ENCODE peak calls at places on chromosomes 6 and 20, in six cellular contexts. N is naive thymus-derived CD4-positive, alpha-beta T cell; F is body of pancreas; P is HFFc6; H is T-helper 1 cell; A is GM06990. V is an unnamed sample.

GRCh38 chr6:56638760-56639159 is 3.9 kb downstream of the DST start:
- DNase-seq in N (no peak), F (no peak), P (no peak), H (no peak), A (no peak), V (no peak)

GRCh38 chr6:5996701-5997419 is 9.9 kb downstream of the NRN1 start:
- DNase-seq in N (no peak), F (no peak), P (no peak), H (no peak), A (no peak), V (peak; percentile 29)

GRCh38 chr20:32320305-32320704 is 37.8 kb upstream of the ASXL1 start:
- DNase-seq in N (no peak), F (no peak), P (no peak), H (no peak), A (no peak), V (no peak)

GRCh38 chr6:160489091-160489490 is 140.9 kb downstream of the SLC22A3 start:
- DNase-seq in N (no peak), F (no peak), P (no peak), H (no peak), A (no peak), V (no peak)

GRCh38 chr20:18176318-18176785 is 38.7 kb downstream of the KAT14 start:
- DNase-seq in N (no peak), F (no peak), P (no peak), H (no peak), A (no peak), V (no peak)

GRCh38 chr6:146770275-146770964 is 171.6 kb downstream of the ADGB start:
- DNase-seq in N (no peak), F (no peak), P (no peak), H (no peak), A (no peak), V (no peak)

GRCh38 chr6:86477510-86478166 is 459.7 kb upstream of the HTR1E start:
- DNase-seq in N (no peak), F (no peak), P (no peak), H (no peak), A (no peak), V (no peak)

GRCh38 chr20:64104667-64105451 is 2.5 kb downstream of the NPBWR2 start:
- DNase-seq in N (no peak), F (peak; percentile 8), P (no peak), H (no peak), A (no peak), V (no peak)

GRCh38 chr6:22149081-22149480 is 147.8 kb downstream of the PRL start:
- DNase-seq in N (no peak), F (no peak), P (no peak), H (no peak), A (no peak), V (no peak)

GRCh38 chr6:156068870-156069269 is 613.2 kb upstream of the NOX3 start:
- DNase-seq in N (no peak), F (no peak), P (no peak), H (no peak), A (no peak), V (no peak)

GRCh38 chr20:51934301-51935002 is 132.1 kb upstream of the SALL4 start:
- DNase-seq in N (no peak), F (no peak), P (no peak), H (no peak), A (no peak), V (no peak)

GRCh38 chr6:152184573-152185157 is 377.2 kb downstream of the ESR1 start:
- DNase-seq in N (peak; percentile 57), F (no peak), P (no peak), H (no peak), A (peak; percentile 18), V (no peak)

GRCh38 chr6:108337721-108338120 is 42.9 kb downstream of the AFG1L start:
- DNase-seq in N (no peak), F (no peak), P (no peak), H (no peak), A (no peak), V (no peak)

GRCh38 chr6:3250278-3250677 is 8.5 kb upstream of the PSMG4 start:
- DNase-seq in N (no peak), F (no peak), P (no peak), H (no peak), A (no peak), V (no peak)

GRCh38 chr6:30769853-30770160 is 25.5 kb upstream of the IER3 start:
- DNase-seq in N (no peak), F (no peak), P (no peak), H (no peak), A (no peak), V (no peak)

GRCh38 chr6:168124921-168125320 is 45.9 kb upstream of the FRMD1 start:
- DNase-seq in N (no peak), F (no peak), P (no peak), H (no peak), A (no peak), V (no peak)

GRCh38 chr6:77034161-77034560 is 429.1 kb downstream of the HTR1B start:
- DNase-seq in N (no peak), F (no peak), P (peak; percentile 95), H (no peak), A (no peak), V (no peak)

GRCh38 chr20:16919841-16920240 is 171.7 kb downstream of the OTOR start:
- DNase-seq in N (no peak), F (no peak), P (no peak), H (no peak), A (no peak), V (no peak)

GRCh38 chr6:137415127-137415833 is 78.9 kb downstream of the OLIG3 start:
- DNase-seq in N (peak; percentile 45), F (peak; percentile 62), P (peak; percentile 69), H (peak; percentile 33), A (peak; percentile 34), V (peak; percentile 58)

GRCh38 chr6:25448965-25449538 is 169.9 kb downstream of the CARMIL1 start:
- DNase-seq in N (no peak), F (no peak), P (no peak), H (no peak), A (no peak), V (no peak)

GRCh38 chr6:146546440-146546839 is 2.8 kb downstream of the RAB32 start:
- DNase-seq in N (no peak), F (peak; percentile 34), P (peak; percentile 87), H (no peak), A (no peak), V (no peak)

GRCh38 chr6:114260810-114261209 is 82.0 kb downstream of the HS3ST5 start:
- DNase-seq in N (no peak), F (no peak), P (no peak), H (no peak), A (no peak), V (no peak)

GRCh38 chr6:27295301-27296079 is 16.6 kb downstream of the POM121L2 start:
- DNase-seq in N (no peak), F (no peak), P (peak; percentile 90), H (no peak), A (no peak), V (no peak)

GRCh38 chr20:4949833-4950178 is 51.5 kb downstream of the SLC23A2 start:
- DNase-seq in N (no peak), F (no peak), P (no peak), H (peak; percentile 3), A (peak; percentile 41), V (peak; percentile 44)

GRCh38 chr6:53100561-53100960 is 35.4 kb downstream of the FBXO9 start:
- DNase-seq in N (no peak), F (no peak), P (no peak), H (no peak), A (no peak), V (no peak)

GRCh38 chr6:44010411-44011349 is 116.6 kb downstream of the MRPL14 start:
- DNase-seq in N (no peak), F (peak; percentile 52), P (peak; percentile 98), H (no peak), A (no peak), V (no peak)

GRCh38 chr6:13615802-13616140 is 636 bp downstream of the NOL7 start:
- DNase-seq in N (no peak), F (peak; percentile 48), P (no peak), H (peak; percentile 47), A (no peak), V (peak; percentile 28)

GRCh38 chr6:132218063-132218696 is 183.1 kb downstream of the MOXD1 start:
- DNase-seq in N (no peak), F (no peak), P (peak; percentile 22), H (no peak), A (no peak), V (peak; percentile 4)

GRCh38 chr20:47985092-47985850 is 200.0 kb upstream of the SULF2 start:
- DNase-seq in N (no peak), F (no peak), P (no peak), H (no peak), A (no peak), V (no peak)

GRCh38 chr6:47262226-47262625 is 47.5 kb downstream of the TNFRSF21 start:
- DNase-seq in N (no peak), F (no peak), P (no peak), H (no peak), A (no peak), V (no peak)

GRCh38 chr6:29926081-29926794 is 16.1 kb upstream of the HLA-A start:
- DNase-seq in N (no peak), F (no peak), P (no peak), H (no peak), A (peak; percentile 53), V (no peak)

GRCh38 chr6:106746660-106747059 is 117.3 kb downstream of the QRSL1 start:
- DNase-seq in N (no peak), F (no peak), P (peak; percentile 87), H (no peak), A (no peak), V (no peak)

GRCh38 chr6:161961046-161961445 is 687.2 kb upstream of the AGPAT4 start:
- DNase-seq in N (no peak), F (no peak), P (no peak), H (no peak), A (no peak), V (no peak)

GRCh38 chr6:45630314-45630713 is 252.6 kb upstream of the SUPT3H start:
- DNase-seq in N (no peak), F (no peak), P (no peak), H (no peak), A (no peak), V (no peak)

GRCh38 chr6:148747145-148747492 is 289 bp downstream of the UST start:
- DNase-seq in N (no peak), F (peak; percentile 64), P (peak; percentile 55), H (no peak), A (no peak), V (no peak)

GRCh38 chr20:45857836-45858250 is 429 bp downstream of the ZSWIM3 start:
- DNase-seq in N (no peak), F (no peak), P (no peak), H (no peak), A (no peak), V (peak; percentile 76)

V was measured in GM20000.